ENCODE peak calls at places on chromosomes 5 and 9, in four cellular contexts. U is A549, J is K562, X is GM12878. Y is an unnamed sample.

GRCh38 chr5:52728201-52728600 is 59.5 kb upstream of the ITGA1 start:
- DNase-seq in U (no peak), J (no peak), X (no peak), Y (no peak)

GRCh38 chr9:127567119-127567897 is 44.8 kb upstream of the STXBP1 start:
- DNase-seq in U (peak; percentile 61), J (peak; percentile 39), X (no peak), Y (no peak)

GRCh38 chr9:114037961-114038723 is 40.0 kb downstream of the AMBP start:
- DNase-seq in U (no peak), J (no peak), X (no peak), Y (no peak)

GRCh38 chr5:171534009-171534895 is 114.8 kb downstream of the FGF18 start:
- DNase-seq in U (no peak), J (peak; percentile 69), X (no peak), Y (no peak)

GRCh38 chr5:130710596-130710995 is 454.5 kb downstream of the HINT1 start:
- DNase-seq in U (peak; percentile 88), J (no peak), X (no peak), Y (peak; percentile 33)

GRCh38 chr9:128026255-128027165 is 40.6 kb downstream of the NAIF1 start:
- DNase-seq in U (peak; percentile 42), J (no peak), X (peak; percentile 86), Y (no peak)

GRCh38 chr5:633521-633955 is 21.4 kb downstream of the CEP72 start:
- DNase-seq in U (peak; percentile 37), J (no peak), X (no peak), Y (no peak)

GRCh38 chr5:145855842-145856267 is 17.0 kb downstream of the GRXCR2 start:
- DNase-seq in U (no peak), J (no peak), X (no peak), Y (peak; percentile 65)

GRCh38 chr9:70195456-70195855 is 63.3 kb upstream of the SMC5 start:
- DNase-seq in U (no peak), J (no peak), X (no peak), Y (no peak)

GRCh38 chr9:129333961-129334743 is 156.1 kb upstream of the IER5L start:
- DNase-seq in U (peak; percentile 99), J (peak; percentile 63), X (no peak), Y (peak; percentile 94)

GRCh38 chr5:66171349-66172344 is 27.5 kb downstream of the SREK1 start:
- DNase-seq in U (peak; percentile 50), J (peak; percentile 39), X (no peak), Y (peak; percentile 32)

GRCh38 chr9:91042541-91042940 is 240.9 kb downstream of the SYK start:
- DNase-seq in U (no peak), J (no peak), X (no peak), Y (no peak)

GRCh38 chr9:71928806-71929205 is 17.4 kb downstream of the C9orf85 start:
- DNase-seq in U (no peak), J (no peak), X (no peak), Y (no peak)
- TF ChIP-seq MYC in U (no peak), J (no peak), X (no peak), Y (no peak)

DNA sequence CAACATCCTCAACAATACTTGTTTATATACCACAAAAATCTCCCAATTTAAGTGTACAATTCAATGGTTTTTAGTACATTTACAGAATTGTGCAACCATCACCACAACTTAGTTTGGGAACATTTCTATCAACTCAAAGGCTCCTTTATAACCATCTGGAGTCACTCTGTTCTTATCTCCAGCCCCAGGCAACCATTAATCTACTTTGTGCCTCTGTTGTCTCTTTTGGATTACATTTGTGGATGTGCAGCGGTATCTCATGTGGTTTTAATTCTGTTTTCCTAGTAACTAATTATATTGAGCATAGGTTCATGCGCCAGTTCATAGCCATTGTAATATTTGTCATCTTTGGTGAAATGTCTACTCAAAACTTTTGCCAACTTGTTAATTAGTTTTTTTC is 14.4 kb downstream of the ADAMTS19 start:
- DNase-seq in U (no peak), J (no peak), X (no peak), Y (no peak)
- TF ChIP-seq POLR2AphosphoS2 in U (no peak), J (no peak), X (no peak), Y (no peak)

GRCh38 chr5:57082441-57083067 is 91.3 kb upstream of the GPBP1 start:
- DNase-seq in U (peak; percentile 22), J (no peak), X (no peak), Y (peak; percentile 51)
- TF ChIP-seq CHD4 in U (no peak), J (no peak), X (no peak), Y (no peak)

GRCh38 chr5:159084053-159084452 is 15.7 kb downstream of the EBF1 start:
- DNase-seq in U (no peak), J (no peak), X (no peak), Y (no peak)
- TF ChIP-seq MYC in U (no peak), J (no peak), X (no peak), Y (no peak)

GRCh38 chr9:111005711-111006482 is 32.4 kb downstream of the LPAR1 start:
- DNase-seq in U (no peak), J (no peak), X (no peak), Y (no peak)
- TF ChIP-seq POLR2AphosphoS2 in U (no peak), J (no peak), X (no peak), Y (no peak)